ENCODE peak calls at places on chromosomes 2 and 18, in five cellular contexts. V, N, F, T and W are unnamed samples.

GRCh38 chr2:238999290-238999741 is 151.4 kb downstream of the TWIST2 start:
- DNase-seq in V (no peak), N (no peak), F (no peak), T (peak), W (no peak)

GRCh38 chr2:17620841-17621240 is 80.3 kb downstream of the VSNL1 start:
- DNase-seq in V (no peak), N (no peak), F (no peak), T (no peak), W (no peak)

GRCh38 chr2:173187911-173188788 is 112.5 kb downstream of the MAP3K20 start:
- DNase-seq in V (no peak), N (no peak), F (no peak), T (no peak), W (no peak)

GRCh38 chr18:58862851-58863538 is 1.7 kb upstream of the ZNF532 start:
- DNase-seq in V (no peak), N (no peak), F (no peak), T (no peak), W (peak)

GRCh38 chr2:8358179-8358578 is 323.7 kb upstream of the ID2 start:
- DNase-seq in V (no peak), N (no peak), F (no peak), T (no peak), W (no peak)

GRCh38 chr2:48600204-48600813 is 17.3 kb upstream of the GTF2A1L start:
- DNase-seq in V (peak), N (no peak), F (no peak), T (peak), W (peak)

GRCh38 chr2:200479617-200480292 is 30.1 kb downstream of the KCTD18 start:
- DNase-seq in V (no peak), N (no peak), F (no peak), T (peak), W (no peak)

GRCh38 chr2:105396254-105397024 is 2.4 kb downstream of the FHL2 start:
- DNase-seq in V (peak), N (no peak), F (no peak), T (peak), W (no peak)

GRCh38 chr2:63049291-63050185 is 1.1 kb upstream of the OTX1 start:
- DNase-seq in V (no peak), N (no peak), F (no peak), T (no peak), W (peak)

GRCh38 chr18:79200546-79201268 is 131.5 kb downstream of the ATP9B start:
- DNase-seq in V (peak), N (no peak), F (peak), T (no peak), W (peak)

GRCh38 chr18:10391506-10391905 is 62.9 kb upstream of the APCDD1 start:
- DNase-seq in V (no peak), N (no peak), F (no peak), T (no peak), W (no peak)

GRCh38 chr2:169891593-169892298 is 64.5 kb downstream of the UBR3 start:
- DNase-seq in V (no peak), N (no peak), F (no peak), T (peak), W (no peak)

GRCh38 chr2:168355110-168355509 is 101.0 kb upstream of the CERS6 start:
- DNase-seq in V (no peak), N (no peak), F (no peak), T (no peak), W (no peak)

GRCh38 chr2:210671065-210671464 is 114.7 kb downstream of the CPS1 start:
- DNase-seq in V (no peak), N (no peak), F (no peak), T (no peak), W (no peak)

GRCh38 chr2:168198476-168199192 is 48.8 kb downstream of the STK39 start:
- DNase-seq in V (no peak), N (no peak), F (no peak), T (peak), W (no peak)

GRCh38 chr2:112794131-112794733 is 9.9 kb upstream of the IL1A start:
- DNase-seq in V (no peak), N (no peak), F (no peak), T (peak), W (no peak)

GRCh38 chr18:77220726-77221125 is 28.9 kb upstream of the GALR1 start:
- DNase-seq in V (no peak), N (no peak), F (no peak), T (no peak), W (no peak)

GRCh38 chr2:219497495-219498279 is 1.0 kb upstream of the GMPPA start:
- DNase-seq in V (no peak), N (no peak), F (no peak), T (peak), W (peak)

GRCh38 chr2:197184959-197185586 is 125.5 kb downstream of the ANKRD44 start:
- DNase-seq in V (no peak), N (no peak), F (no peak), T (no peak), W (no peak)

GRCh38 chr2:219983836-219984235 is 356.4 kb downstream of the SLC4A3 start:
- DNase-seq in V (no peak), N (no peak), F (no peak), T (no peak), W (no peak)

GRCh38 chr2:31232586-31232985 is 1.4 kb upstream of the EHD3 start:
- DNase-seq in V (no peak), N (no peak), F (no peak), T (no peak), W (no peak)

GRCh38 chr2:218727502-218728165 is 17.0 kb downstream of the TTLL4 start:
- DNase-seq in V (no peak), N (no peak), F (no peak), T (peak), W (no peak)

GRCh38 chr2:195648780-195649179 is 8.2 kb upstream of the SLC39A10 start:
- DNase-seq in V (no peak), N (no peak), F (no peak), T (no peak), W (no peak)

GRCh38 chr2:135072125-135072997 is 20.3 kb downstream of the RAB3GAP1 start:
- DNase-seq in V (no peak), N (no peak), F (no peak), T (no peak), W (no peak)

GRCh38 chr18:9333441-9334350 is 877 bp upstream of the TWSG1 start:
- DNase-seq in V (peak), N (no peak), F (peak), T (no peak), W (peak)

GRCh38 chr2:68971591-68972231 is 2.7 kb upstream of the GKN1 start:
- DNase-seq in V (no peak), N (no peak), F (no peak), T (no peak), W (no peak)

GRCh38 chr2:24304621-24305020 is 55.7 kb downstream of the ITSN2 start:
- DNase-seq in V (no peak), N (no peak), F (no peak), T (no peak), W (no peak)

GRCh38 chr2:23547725-23548124 is 162.7 kb downstream of the KLHL29 start:
- DNase-seq in V (no peak), N (no peak), F (no peak), T (no peak), W (no peak)

GRCh38 chr18:741931-742512 is 29.6 kb upstream of the ENOSF1 start:
- DNase-seq in V (peak), N (peak), F (no peak), T (peak), W (peak)

GRCh38 chr2:202133556-202134245 is 60.6 kb downstream of the KIAA2012 start:
- DNase-seq in V (no peak), N (no peak), F (no peak), T (no peak), W (no peak)

GRCh38 chr2:215982465-215982875 is 30.9 kb downstream of the MREG start:
- DNase-seq in V (no peak), N (peak), F (no peak), T (peak), W (no peak)

GRCh38 chr2:223081789-223082188 is 29.8 kb downstream of the KCNE4 start:
- DNase-seq in V (no peak), N (no peak), F (no peak), T (no peak), W (no peak)
- TF ChIP-seq SUZ12 in V (no peak), N (no peak), F (no peak), T (no peak), W (no peak)

DNA sequence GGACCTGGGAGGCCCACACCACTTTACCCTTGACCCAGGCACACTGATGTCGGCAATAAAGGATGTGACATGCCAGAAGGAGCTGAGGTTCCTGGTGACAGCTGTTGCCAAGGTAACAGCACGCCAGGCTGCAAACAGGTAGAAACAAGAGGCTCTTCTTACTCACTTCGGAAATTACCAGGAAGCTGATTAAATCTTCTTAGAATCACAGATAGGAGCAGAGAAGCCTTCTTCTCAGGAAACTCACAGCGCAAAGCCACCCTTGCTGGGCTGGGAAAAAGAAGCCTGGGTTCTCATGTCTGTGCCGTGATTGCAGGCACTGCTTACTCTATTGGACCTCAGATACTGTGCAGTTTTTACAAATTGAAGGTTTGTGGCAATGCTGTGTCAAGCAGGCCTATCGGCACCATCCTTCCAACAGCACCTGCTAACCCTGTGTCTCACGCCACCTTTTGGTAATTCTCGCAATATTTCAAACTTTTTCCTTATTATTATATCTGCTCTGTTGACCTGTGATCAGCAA is 61.0 kb upstream of the TAF1B start:
- DNase-seq in V (no peak), N (no peak), F (no peak), T (no peak), W (no peak)
- TF ChIP-seq SUZ12 in V (no peak), N (no peak), F (no peak), T (no peak), W (no peak)

GRCh38 chr2:158845869-158846268 is 50.8 kb downstream of the DAPL1 start:
- DNase-seq in V (peak), N (no peak), F (no peak), T (no peak), W (peak)
- TF ChIP-seq SUZ12 in V (no peak), N (no peak), F (no peak), T (no peak), W (no peak)

GRCh38 chr2:232269867-232270266 is 108.7 kb upstream of the ALPP start:
- DNase-seq in V (no peak), N (no peak), F (no peak), T (no peak), W (no peak)
- TF ChIP-seq SUZ12 in V (no peak), N (no peak), F (no peak), T (no peak), W (no peak)